ENCODE peak calls at places on chromosomes 7 and 10, in ten cellular contexts. A, O, W, J, E, P, V, G, X and R are unnamed samples.
A peak's percentile ranks its signal among the peaks of the same experiment; 100 is the strongest.

GRCh38 chr10:17872191-17873091 is 63.3 kb downstream of the MRC1 start:
- DNase-seq in V (no peak), W (no peak), J (peak; percentile 29), E (no peak), A (no peak), O (no peak), X (peak; percentile 53), P (peak; percentile 34), G (no peak), R (peak; percentile 43)

GRCh38 chr7:35657125-35657524 is 37.8 kb downstream of the HERPUD2 start:
- DNase-seq in O (no peak), P (no peak), V (no peak), J (no peak), E (no peak), G (no peak), A (no peak), X (no peak), W (no peak), R (no peak)

GRCh38 chr10:122089343-122090015 is 100.5 kb downstream of the TACC2 start:
- DNase-seq in J (no peak), V (no peak), X (no peak), G (no peak), E (no peak), W (no peak), O (peak; percentile 12), P (no peak), A (no peak), R (no peak)

GRCh38 chr7:17411922-17412321 is 113.5 kb downstream of the AHR start:
- DNase-seq in X (no peak), P (no peak), V (no peak), J (no peak), G (no peak), O (no peak), E (no peak), A (no peak), W (no peak), R (no peak)

GRCh38 chr10:130956251-130956650 is 355.3 kb downstream of the TCERG1L start:
- DNase-seq in X (no peak), V (no peak), P (no peak), W (no peak), A (no peak), J (no peak), O (no peak), E (no peak), G (no peak), R (no peak)

GRCh38 chr7:12647364-12648219 is 39.8 kb upstream of the ARL4A start:
- DNase-seq in A (no peak), W (peak; percentile 32), X (peak; percentile 98), O (no peak), V (no peak), E (no peak), G (peak; percentile 67), J (peak; percentile 75), P (no peak), R (peak; percentile 91)

GRCh38 chr10:74822583-74823089 is 3.8 kb upstream of the KAT6B start:
- DNase-seq in O (no peak), P (no peak), X (peak; percentile 20), E (no peak), W (no peak), V (no peak), A (no peak), G (no peak), J (peak; percentile 60), R (no peak)

GRCh38 chr10:35382096-35382495 is 45.8 kb downstream of the CCNY start:
- DNase-seq in W (no peak), V (no peak), J (no peak), E (no peak), O (no peak), G (no peak), X (no peak), P (no peak), A (no peak), R (no peak)

GRCh38 chr10:35565602-35566061 is 39.5 kb upstream of the GJD4 start:
- DNase-seq in W (no peak), P (peak; percentile 48), E (no peak), G (no peak), O (no peak), X (no peak), J (no peak), A (no peak), V (no peak), R (no peak)

GRCh38 chr10:78950656-78951587 is 117.8 kb upstream of the ZMIZ1 start:
- DNase-seq in P (no peak), W (no peak), O (no peak), V (no peak), G (no peak), X (no peak), E (no peak), A (no peak), J (no peak), R (no peak)

GRCh38 chr7:47330561-47331178 is 251.2 kb downstream of the TNS3 start:
- DNase-seq in G (no peak), V (no peak), W (no peak), O (no peak), X (no peak), J (no peak), P (no peak), E (no peak), A (no peak), R (no peak)

GRCh38 chr7:131097662-131098376 is 229.9 kb upstream of the MKLN1 start:
- DNase-seq in A (no peak), P (no peak), O (no peak), E (no peak), G (no peak), J (no peak), X (no peak), W (no peak), V (no peak), R (no peak)

GRCh38 chr10:43427166-43427825 is 9.6 kb upstream of the ZNF487 start:
- DNase-seq in J (no peak), G (no peak), P (no peak), V (no peak), A (no peak), X (no peak), O (no peak), E (no peak), W (no peak), R (no peak)

GRCh38 chr7:65448824-65449504 is 75.3 kb downstream of the ZNF92 start:
- DNase-seq in W (no peak), J (peak; percentile 33), E (no peak), A (peak; percentile 77), V (no peak), P (no peak), X (peak; percentile 73), O (no peak), G (no peak), R (no peak)